ENCODE peak calls at places on chromosome 18, in five cellular contexts. J is HL-60, B is brain microvascular endothelial cell, Z is ovary, N is BJ. V is an unnamed sample. For H3K27me3, the result is how much of the 10 kb centered on the place peaks cover.

GRCh38 chr18:13500227-13500865 is 226.0 kb downstream of the FAM210A start:
- DNase-seq in J (no peak), B (peak), Z (no peak), N (peak), V (peak)

GRCh38 chr18:73283032-73283431 is 415.2 kb upstream of the NETO1 start:
- DNase-seq in J (no peak), B (peak), Z (no peak), N (no peak), V (no peak)

GRCh38 chr18:79624356-79624961 is 55.1 kb upstream of the CTDP1 start:
- DNase-seq in J (no peak), B (no peak), Z (peak), N (no peak), V (no peak)

GRCh38 chr18:21330122-21330701 is 88.2 kb downstream of the GREB1L start:
- DNase-seq in J (no peak), B (peak), Z (peak), N (peak), V (peak)

GRCh38 chr18:74234326-74235171 is 57.2 kb downstream of the CYB5A start:
- DNase-seq in J (no peak), B (peak), Z (no peak), N (no peak), V (peak)

GRCh38 chr18:3792711-3793110 is 342.7 kb downstream of the TGIF1 start:
- DNase-seq in J (no peak), B (no peak), Z (no peak), N (no peak), V (no peak)

GRCh38 chr18:70086085-70086484 is 119.4 kb downstream of the RTTN start:
- DNase-seq in J (no peak), B (no peak), Z (no peak), N (no peak), V (no peak)

GRCh38 chr18:58251416-58251815 is 207.4 kb downstream of the NEDD4L start:
- DNase-seq in J (no peak), B (peak), Z (no peak), N (no peak), V (no peak)

GRCh38 chr18:68299906-68300305 is 415.0 kb downstream of the TMX3 start:
- DNase-seq in J (no peak), B (no peak), Z (no peak), N (no peak), V (no peak)

GRCh38 chr18:48342125-48342524 is 67.1 kb downstream of the ZBTB7C start:
- DNase-seq in J (no peak), B (no peak), Z (no peak), N (no peak), V (no peak)
- H3K4me3 ChIP-seq in J (no peak), B (no peak), Z (no peak), N (no peak), V (no peak)

GRCh38 chr18:46213295-46213694 is 109.1 kb downstream of the HAUS1 start:
- DNase-seq in J (no peak), B (no peak), Z (no peak), N (no peak), V (no peak)
- TF ChIP-seq CTCF in J (peak), B (peak), Z (no peak), N (peak), V (peak)

GRCh38 chr18:801137-801536 is 10.9 kb downstream of the YES1 start:
- DNase-seq in J (peak), B (no peak), Z (no peak), N (no peak), V (no peak)
- H3K27me3 ChIP-seq in J (under half), B (under half), Z (under half), N (under half), V (under half)

DNA sequence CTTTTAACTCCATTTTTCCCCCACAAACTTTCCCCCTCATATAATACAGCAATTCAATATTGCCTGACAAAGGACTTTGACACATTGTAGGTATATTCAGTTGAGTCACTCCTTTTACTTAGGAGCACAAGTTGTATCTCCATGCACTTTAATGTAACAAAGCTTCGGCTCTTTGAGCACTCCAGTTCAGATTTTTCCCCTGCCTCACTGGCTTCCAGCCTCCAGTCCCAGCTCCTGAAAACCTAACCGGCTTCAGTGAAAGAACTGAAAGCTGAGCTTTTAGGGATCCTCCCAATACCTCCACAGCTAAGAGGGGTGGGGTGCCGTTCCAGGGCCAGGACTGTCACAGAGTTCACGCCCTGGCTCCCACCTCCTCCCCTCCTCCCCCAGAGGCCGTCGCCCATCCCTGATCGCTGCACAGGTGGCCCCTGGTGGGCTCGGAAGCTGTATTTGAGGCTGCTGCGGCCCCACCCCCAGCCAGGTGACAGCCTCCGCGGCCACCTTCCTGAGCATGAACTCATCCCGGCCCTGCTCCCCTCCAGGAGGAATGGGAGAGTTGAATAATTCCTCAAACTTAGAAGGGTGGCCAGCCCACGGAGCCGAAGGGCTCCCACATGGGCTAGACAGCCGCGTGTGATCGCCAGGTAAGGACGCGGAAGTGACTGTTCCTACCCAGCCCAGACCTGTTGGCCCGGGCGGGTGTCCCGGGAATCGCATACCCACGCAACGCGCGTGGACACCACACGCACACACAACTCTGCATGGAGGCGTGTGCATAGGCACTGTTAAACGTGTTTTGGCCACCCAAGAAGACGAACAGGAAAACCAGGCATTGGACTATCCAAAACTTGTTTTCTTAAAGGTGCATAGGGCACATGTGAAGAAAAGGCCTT is 1.8 kb downstream of the MYO5B start:
- DNase-seq in J (no peak), B (no peak), Z (no peak), N (no peak), V (no peak)
- H3K4me3 ChIP-seq in J (no peak), B (no peak), Z (no peak), N (no peak), V (peak)

GRCh38 chr18:63511285-63511684 is 30.9 kb upstream of the SERPINB12 start:
- DNase-seq in J (no peak), B (peak), Z (no peak), N (no peak), V (no peak)
- TF ChIP-seq CTCF in J (no peak), B (peak), Z (no peak), N (peak), V (peak)

GRCh38 chr18:75869197-75869596 is 441.7 kb upstream of the SMIM21 start:
- DNase-seq in J (no peak), B (no peak), Z (no peak), N (no peak), V (no peak)
- H3K27me3 ChIP-seq in J (under half), B (under half), Z (under half), N (under half), V (under half)

GRCh38 chr18:22914633-22915032 is 18.5 kb upstream of the RBBP8 start:
- DNase-seq in J (no peak), B (no peak), Z (no peak), N (no peak), V (peak)

GRCh38 chr18:22912149-22912548 is 21.0 kb upstream of the RBBP8 start:
- DNase-seq in J (no peak), B (no peak), Z (no peak), N (no peak), V (no peak)

GRCh38 chr18:22912835-22913234 is 20.3 kb upstream of the RBBP8 start:
- DNase-seq in J (no peak), B (no peak), Z (no peak), N (no peak), V (peak)

GRCh38 chr18:22915337-22915736 is 17.8 kb upstream of the RBBP8 start:
- DNase-seq in J (no peak), B (no peak), Z (no peak), N (no peak), V (no peak)

GRCh38 chr18:22913861-22914260 is 19.3 kb upstream of the RBBP8 start:
- DNase-seq in J (no peak), B (no peak), Z (no peak), N (no peak), V (no peak)
- H3K4me3 ChIP-seq in J (no peak), B (no peak), Z (no peak), N (no peak), V (no peak)

DNA sequence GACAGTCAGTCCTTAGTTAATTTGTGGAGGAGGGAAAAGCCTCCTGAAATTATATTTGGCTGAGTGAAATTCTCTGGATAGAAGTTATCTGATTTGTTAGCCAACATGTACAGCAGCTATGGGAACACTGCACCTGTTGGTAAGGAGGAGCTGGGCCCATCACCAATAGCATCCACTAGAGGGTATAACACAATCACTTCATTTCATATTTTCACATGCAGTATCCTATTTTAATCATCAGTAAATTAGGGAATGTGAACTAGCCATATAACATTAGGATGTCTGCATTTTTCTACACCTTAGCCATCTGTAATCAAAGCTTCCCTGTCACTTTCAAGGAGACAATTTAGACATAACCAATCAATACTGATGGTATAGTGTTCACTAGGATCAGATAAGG is 818.4 kb upstream of the CDH2 start:
- DNase-seq in J (no peak), B (no peak), Z (no peak), N (no peak), V (no peak)
- TF ChIP-seq CTCF in J (no peak), B (peak), Z (no peak), N (peak), V (peak)